ENCODE peak calls at places on chromosomes 12 and 14, in four cellular contexts. L, A, Y and M are unnamed samples.
A peak's percentile ranks its signal among the peaks of the same experiment; 100 is the strongest.

GRCh38 chr14:58796636-58797429 is 159.1 kb downstream of the DACT1 start:
- DNase-seq in L (no peak), A (no peak), Y (peak; percentile 28), M (no peak)

GRCh38 chr14:100868621-100869370 is 34.7 kb downstream of the RTL1 start:
- DNase-seq in L (no peak), A (no peak), Y (no peak), M (no peak)

GRCh38 chr12:91383106-91383505 is 200.5 kb upstream of the DCN start:
- DNase-seq in L (no peak), A (no peak), Y (no peak), M (no peak)

GRCh38 chr12:123966596-123966995 is 6.0 kb downstream of the CCDC92 start:
- DNase-seq in L (no peak), A (no peak), Y (no peak), M (no peak)

GRCh38 chr14:69693823-69694729 is 72.9 kb upstream of the SRSF5 start:
- DNase-seq in L (peak; percentile 84), A (no peak), Y (no peak), M (no peak)

GRCh38 chr14:20626274-20626673 is 15.2 kb downstream of the OR6S1 start:
- DNase-seq in L (no peak), A (no peak), Y (peak; percentile 12), M (no peak)

GRCh38 chr12:108119126-108119973 is 9.7 kb upstream of the WSCD2 start:
- DNase-seq in L (no peak), A (no peak), Y (no peak), M (no peak)

GRCh38 chr12:13171921-13172859 is 24.3 kb upstream of the EMP1 start:
- DNase-seq in L (peak; percentile 30), A (peak; percentile 36), Y (peak; percentile 34), M (peak; percentile 26)

GRCh38 chr12:23947395-23947794 is 2.1 kb downstream of the SOX5 start:
- DNase-seq in L (no peak), A (no peak), Y (no peak), M (no peak)

GRCh38 chr14:73713804-73714655 is at the start of gene PNMA1:
- DNase-seq in L (peak; percentile 91), A (peak; percentile 78), Y (peak; percentile 97), M (no peak)

GRCh38 chr12:48454675-48455074 is 17.7 kb upstream of the ANP32D start:
- DNase-seq in L (no peak), A (no peak), Y (peak; percentile 45), M (no peak)

GRCh38 chr14:74391479-74391878 is 34.5 kb downstream of the SYNDIG1L start:
- DNase-seq in L (no peak), A (no peak), Y (no peak), M (no peak)

GRCh38 chr14:100304825-100305445 is 1.3 kb downstream of the SLC25A29 start:
- DNase-seq in L (peak; percentile 64), A (no peak), Y (peak; percentile 80), M (no peak)

GRCh38 chr14:75022655-75023054 is 19.9 kb downstream of the EIF2B2 start:
- DNase-seq in L (no peak), A (peak; percentile 68), Y (peak; percentile 60), M (no peak)

GRCh38 chr12:50949801-50950302 is 2.5 kb upstream of the HIGD1C start:
- DNase-seq in L (no peak), A (no peak), Y (no peak), M (no peak)

GRCh38 chr14:104554088-104554607 is 25.4 kb upstream of the C14orf180 start:
- DNase-seq in L (no peak), A (no peak), Y (no peak), M (no peak)

GRCh38 chr12:122646568-122647220 is 56.5 kb downstream of the HCAR2 start:
- DNase-seq in L (no peak), A (no peak), Y (no peak), M (no peak)

GRCh38 chr12:124545508-124546418 is 21.6 kb downstream of the NCOR2 start:
- DNase-seq in L (peak; percentile 64), A (no peak), Y (no peak), M (no peak)

GRCh38 chr14:59020382-59020781 is 168.1 kb upstream of the DAAM1 start:
- DNase-seq in L (no peak), A (no peak), Y (peak; percentile 27), M (no peak)

GRCh38 chr12:24864796-24865125 is 84.1 kb downstream of the BCAT1 start:
- DNase-seq in L (no peak), A (no peak), Y (no peak), M (no peak)

GRCh38 chr12:4141344-4142270 is 132.0 kb upstream of the CCND2 start:
- DNase-seq in L (no peak), A (no peak), Y (no peak), M (no peak)

GRCh38 chr12:12379831-12380730 is 23.2 kb downstream of the BORCS5 start:
- DNase-seq in L (no peak), A (no peak), Y (no peak), M (no peak)

GRCh38 chr12:18576104-18576622 is 161.6 kb downstream of the PLCZ1 start:
- DNase-seq in L (no peak), A (no peak), Y (no peak), M (no peak)

GRCh38 chr12:91892081-91892855 is 253.4 kb downstream of the BTG1 start:
- DNase-seq in L (no peak), A (no peak), Y (no peak), M (no peak)

GRCh38 chr14:90758028-90758889 is 58.0 kb downstream of the TTC7B start:
- DNase-seq in L (peak; percentile 94), A (peak; percentile 90), Y (peak; percentile 98), M (peak; percentile 96)

GRCh38 chr14:61147898-61148549 is 133.1 kb downstream of the TMEM30B start:
- DNase-seq in L (no peak), A (peak; percentile 89), Y (peak; percentile 28), M (peak; percentile 90)

GRCh38 chr14:41548666-41549065 is 58.0 kb upstream of the LRFN5 start:
- DNase-seq in L (no peak), A (no peak), Y (no peak), M (no peak)

GRCh38 chr12:108582509-108582908 is 15.4 kb downstream of the TMEM119 start:
- DNase-seq in L (no peak), A (no peak), Y (no peak), M (no peak)

GRCh38 chr14:22839159-22839779 is 2.9 kb downstream of the MMP14 start:
- DNase-seq in L (peak; percentile 29), A (peak; percentile 69), Y (no peak), M (no peak)

GRCh38 chr14:59698793-59699192 is 122.2 kb upstream of the CCDC175 start:
- DNase-seq in L (no peak), A (no peak), Y (no peak), M (no peak)

GRCh38 chr12:89126712-89127111 is 225.6 kb downstream of the DUSP6 start:
- DNase-seq in L (no peak), A (no peak), Y (no peak), M (no peak)

GRCh38 chr12:18658829-18659228 is 79.0 kb downstream of the PLCZ1 start:
- DNase-seq in L (no peak), A (no peak), Y (no peak), M (no peak)

GRCh38 chr12:48917857-48918537 is 7.3 kb downstream of the FKBP11 start:
- DNase-seq in L (peak; percentile 17), A (no peak), Y (no peak), M (no peak)

GRCh38 chr12:62799126-62799736 is 135.7 kb downstream of the PPM1H start:
- DNase-seq in L (peak; percentile 42), A (no peak), Y (peak; percentile 92), M (no peak)

GRCh38 chr14:26281280-26281998 is 316.4 kb downstream of the NOVA1 start:
- DNase-seq in L (no peak), A (no peak), Y (no peak), M (no peak)

GRCh38 chr12:53997324-53998173 is 2.4 kb upstream of the HOXC9 start:
- DNase-seq in L (no peak), A (peak; percentile 78), Y (no peak), M (no peak)

GRCh38 chr12:53996886-53997217 is 3.1 kb upstream of the HOXC9 start:
- DNase-seq in L (no peak), A (no peak), Y (no peak), M (no peak)

GRCh38 chr12:53994691-53995310 is 5.2 kb upstream of the HOXC9 start:
- DNase-seq in L (no peak), A (no peak), Y (no peak), M (no peak)

GRCh38 chr12:53995311-53996187 is 4.4 kb upstream of the HOXC9 start:
- DNase-seq in L (no peak), A (peak; percentile 95), Y (no peak), M (no peak)

GRCh38 chr12:53996188-53996885 is 3.6 kb upstream of the HOXC9 start:
- DNase-seq in L (no peak), A (peak; percentile 49), Y (no peak), M (no peak)
- TF ChIP-seq CTCF in L (no peak), A (no peak), Y (no peak), M (no peak)

DNA sequence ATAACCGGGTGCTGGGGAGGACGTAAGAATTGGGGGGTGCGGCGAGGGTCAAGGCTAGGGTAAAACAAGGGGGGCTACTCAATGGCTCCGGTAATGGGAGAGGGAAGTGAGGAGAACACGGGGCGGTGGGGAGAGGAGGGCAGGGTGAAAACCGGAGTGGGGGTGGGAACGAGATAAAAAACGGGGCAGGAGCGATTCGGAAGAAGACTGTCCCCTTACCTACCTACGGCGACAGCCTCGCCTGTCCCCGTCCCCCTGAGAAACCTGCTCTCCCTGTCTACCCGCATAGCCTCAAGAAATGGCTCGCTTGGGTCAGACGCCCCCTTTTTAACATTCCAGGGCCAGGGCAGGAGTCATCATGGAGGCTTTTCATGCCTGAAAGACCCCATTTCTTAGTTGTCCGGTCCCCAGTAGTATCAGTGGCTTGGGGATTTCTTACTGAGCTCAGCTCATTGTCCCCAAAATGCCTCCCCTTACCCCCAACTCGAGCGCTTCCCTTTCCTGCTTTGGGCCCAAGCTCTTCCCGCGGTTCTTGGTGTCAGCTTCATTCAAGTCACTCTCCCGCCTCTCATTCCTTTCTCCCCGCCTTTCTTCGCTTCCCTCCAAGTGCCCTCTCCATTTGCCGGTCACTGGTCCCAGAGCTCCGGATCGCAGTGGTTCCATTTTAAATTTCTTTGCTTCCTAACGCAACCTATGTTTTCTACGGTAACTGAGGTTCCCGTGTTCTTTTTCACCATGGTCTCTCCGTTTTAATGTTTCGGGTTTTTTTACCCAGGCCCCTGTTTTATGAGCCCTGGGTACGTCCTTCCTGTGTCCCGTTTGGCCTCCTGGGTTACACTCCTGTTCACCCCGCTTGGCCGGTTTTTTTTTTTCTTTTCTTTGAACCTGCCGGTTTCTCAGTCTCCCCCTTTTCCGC is 1.2 kb upstream of the WSB2 start:
- DNase-seq in L (peak; percentile 55), A (peak; percentile 28), Y (peak; percentile 70), M (peak; percentile 91)
- H3K9me3 ChIP-seq in L (no peaks in the 10 kb centered on the region), A (no peaks in the 10 kb centered on the region), Y (no peaks in the 10 kb centered on the region), M (no peaks in the 10 kb centered on the region)

GRCh38 chr12:7667025-7667575 is 1.4 kb upstream of the APOBEC1 start:
- DNase-seq in L (no peak), A (no peak), Y (no peak), M (no peak)
- TF ChIP-seq CTCF in L (no peak), A (no peak), Y (peak; percentile 36), M (no peak)

GRCh38 chr12:130571089-130571488 is 145.0 kb downstream of the RIMBP2 start:
- DNase-seq in L (no peak), A (no peak), Y (no peak), M (no peak)
- H3K9me3 ChIP-seq in L (no peaks in the 10 kb centered on the region), A (no peaks in the 10 kb centered on the region), Y (no peaks in the 10 kb centered on the region), M (peaks cover 12% of the 10 kb centered on the region)

GRCh38 chr14:31787377-31787776 is 226.2 kb downstream of the NUBPL start:
- DNase-seq in L (no peak), A (no peak), Y (no peak), M (no peak)
- TF ChIP-seq CTCF in L (peak; percentile 16), A (no peak), Y (no peak), M (no peak)